ENCODE peak calls at places on chromosome 11, in four cellular contexts. C, B, D and I are unnamed samples.

GRCh38 chr11:223026-223789 is 12.9 kb downstream of the SIRT3 start:
- DNase-seq in B (no peak), D (no peak), C (no peak), I (no peak)

GRCh38 chr11:119782673-119783072 is 53.7 kb upstream of the NECTIN1 start:
- DNase-seq in B (no peak), C (no peak), D (peak), I (peak)

GRCh38 chr11:75351541-75352416 is at the start of gene ARRB1:
- DNase-seq in C (peak), B (peak), D (peak), I (peak)

GRCh38 chr11:69385832-69386415 is 92.0 kb downstream of the MYEOV start:
- DNase-seq in D (no peak), B (no peak), C (no peak), I (no peak)

GRCh38 chr11:120800206-120800605 is 223.7 kb upstream of the TBCEL start:
- DNase-seq in D (no peak), B (no peak), C (no peak), I (no peak)

GRCh38 chr11:17389957-17390649 is 1.6 kb upstream of the KCNJ11 start:
- DNase-seq in B (no peak), D (no peak), C (no peak), I (no peak)

GRCh38 chr11:128715691-128716153 is 21.9 kb downstream of the FLI1 start:
- DNase-seq in B (no peak), C (no peak), D (peak), I (peak)

GRCh38 chr11:85680897-85681296 is 5.1 kb downstream of the CCDC89 start:
- DNase-seq in D (no peak), C (no peak), B (no peak), I (no peak)

GRCh38 chr11:129703846-129704245 is 111.8 kb upstream of the TMEM45B start:
- DNase-seq in D (no peak), B (no peak), C (no peak), I (no peak)

GRCh38 chr11:87740513-87740912 is 434.7 kb downstream of the RAB38 start:
- DNase-seq in C (no peak), B (no peak), D (no peak), I (no peak)

GRCh38 chr11:45048870-45049825 is 97.3 kb upstream of the PRDM11 start:
- DNase-seq in B (peak), C (no peak), D (peak), I (no peak)

GRCh38 chr11:103532133-103532788 is 423.0 kb downstream of the DYNC2H1 start:
- DNase-seq in C (no peak), B (no peak), D (peak), I (peak)

GRCh38 chr11:6656581-6656915 is 939 bp upstream of the DCHS1 start:
- DNase-seq in C (no peak), D (no peak), B (no peak), I (no peak)

GRCh38 chr11:134046681-134047449 is 22.0 kb upstream of the JAM3 start:
- DNase-seq in B (no peak), D (no peak), C (no peak), I (no peak)

GRCh38 chr11:68454767-68455166 is 5.8 kb upstream of the PPP6R3 start:
- DNase-seq in D (no peak), C (no peak), B (no peak), I (no peak)

GRCh38 chr11:134861490-134862107 is 449.6 kb upstream of the B3GAT1 start:
- DNase-seq in B (no peak), D (no peak), C (no peak), I (no peak)

GRCh38 chr11:134497586-134497985 is 85.5 kb upstream of the B3GAT1 start:
- DNase-seq in C (no peak), B (no peak), D (no peak), I (no peak)

GRCh38 chr11:128587415-128587814 is at the start of gene ETS1:
- DNase-seq in B (no peak), C (no peak), D (no peak), I (no peak)

GRCh38 chr11:34342008-34342533 is 15.7 kb downstream of the ABTB2 start:
- DNase-seq in C (no peak), B (peak), D (peak), I (peak)